ENCODE peak calls at places on chromosomes 6 and 20, in six cellular contexts. A is cerebellum; T is adipocyte; N is NCI-H460; O is stromal cell of bone marrow; P is activated CD4-positive, alpha-beta memory T cell treated with anti-CD3 and anti-CD28 coated beads for 36 hours. B is an unnamed sample.

GRCh38 chr6:160882741-160883340 is 108.7 kb upstream of the MAP3K4 start:
- DNase-seq in A (no peak), T (peak; percentile 32), N (no peak), O (peak; percentile 18), P (no peak), B (no peak)

GRCh38 chr6:1872649-1873131 is 263.0 kb downstream of the FOXC1 start:
- DNase-seq in A (no peak), T (peak; percentile 32), N (no peak), O (no peak), P (no peak), B (no peak)

GRCh38 chr6:29806387-29806786 is 21.2 kb upstream of the HLA-G start:
- DNase-seq in A (no peak), T (no peak), N (no peak), O (no peak), P (no peak), B (no peak)

GRCh38 chr6:56771189-56771588 is 128.5 kb upstream of the DST start:
- DNase-seq in A (no peak), T (peak; percentile 41), N (no peak), O (no peak), P (no peak), B (no peak)

GRCh38 chr20:14845199-14846160 is 508.1 kb upstream of the FLRT3 start:
- DNase-seq in A (no peak), T (peak; percentile 29), N (no peak), O (no peak), P (no peak), B (no peak)

GRCh38 chr20:23161968-23162696 is 76.0 kb upstream of the CD93 start:
- DNase-seq in A (no peak), T (no peak), N (no peak), O (no peak), P (no peak), B (no peak)

GRCh38 chr20:61871160-61871559 is 194.5 kb downstream of the TAF4 start:
- DNase-seq in A (no peak), T (no peak), N (no peak), O (no peak), P (no peak), B (no peak)

GRCh38 chr6:11008821-11009220 is 35.3 kb downstream of the ELOVL2 start:
- DNase-seq in A (no peak), T (peak; percentile 63), N (no peak), O (peak; percentile 36), P (no peak), B (no peak)

GRCh38 chr6:118810420-118811027 is 83.4 kb upstream of the ASF1A start:
- DNase-seq in A (no peak), T (no peak), N (no peak), O (no peak), P (peak; percentile 77), B (no peak)

GRCh38 chr6:116246089-116246488 is 7.8 kb downstream of the TSPYL4 start:
- DNase-seq in A (no peak), T (peak; percentile 76), N (no peak), O (no peak), P (no peak), B (no peak)

GRCh38 chr20:63295846-63296245 is 2.9 kb downstream of the COL20A1 start:
- DNase-seq in A (no peak), T (no peak), N (no peak), O (no peak), P (no peak), B (no peak)

GRCh38 chr6:351011-351866 is 40.3 kb upstream of the IRF4 start:
- DNase-seq in A (no peak), T (no peak), N (no peak), O (no peak), P (no peak), B (no peak)

GRCh38 chr6:53310751-53311585 is 37.8 kb downstream of the ELOVL5 start:
- DNase-seq in A (no peak), T (no peak), N (no peak), O (no peak), P (no peak), B (peak; percentile 77)

GRCh38 chr6:122832515-122833228 is 43.6 kb downstream of the SMPDL3A start:
- DNase-seq in A (no peak), T (no peak), N (no peak), O (no peak), P (no peak), B (no peak)

GRCh38 chr6:150302801-150303138 is 66.0 kb upstream of the IYD start:
- DNase-seq in A (peak; percentile 26), T (no peak), N (no peak), O (no peak), P (no peak), B (peak; percentile 26)

GRCh38 chr6:149202967-149203366 is 114.5 kb upstream of the TAB2 start:
- DNase-seq in A (no peak), T (no peak), N (no peak), O (no peak), P (no peak), B (no peak)

GRCh38 chr20:56626367-56627121 is 2.6 kb upstream of the TFAP2C start:
- DNase-seq in A (no peak), T (peak; percentile 30), N (no peak), O (no peak), P (peak; percentile 14), B (peak; percentile 11)

GRCh38 chr20:24497851-24498250 is 28.4 kb downstream of the SYNDIG1 start:
- DNase-seq in A (no peak), T (no peak), N (no peak), O (no peak), P (no peak), B (no peak)

GRCh38 chr6:83071023-83071422 is 3.6 kb downstream of the DOP1A start:
- DNase-seq in A (no peak), T (no peak), N (no peak), O (no peak), P (no peak), B (no peak)

GRCh38 chr6:119140471-119141165 is 62.2 kb upstream of the FAM184A start:
- DNase-seq in A (no peak), T (no peak), N (no peak), O (no peak), P (no peak), B (no peak)

GRCh38 chr6:163337958-163338357 is 76.6 kb upstream of the QKI start:
- DNase-seq in A (no peak), T (no peak), N (no peak), O (no peak), P (no peak), B (no peak)

GRCh38 chr20:38827770-38828281 is 22.3 kb downstream of the PPP1R16B start:
- DNase-seq in A (no peak), T (no peak), N (no peak), O (no peak), P (no peak), B (no peak)

GRCh38 chr20:32190608-32191415 is 16.7 kb downstream of the PLAGL2 start:
- DNase-seq in A (no peak), T (no peak), N (no peak), O (no peak), P (peak; percentile 68), B (no peak)

GRCh38 chr6:73452107-73452461 is at the start of gene CGAS:
- DNase-seq in A (peak; percentile 10), T (peak; percentile 75), N (no peak), O (peak; percentile 50), P (peak; percentile 91), B (no peak)

GRCh38 chr6:32837651-32838113 is 857 bp downstream of the TAP2 start:
- DNase-seq in A (no peak), T (no peak), N (no peak), O (no peak), P (peak; percentile 40), B (peak; percentile 15)

GRCh38 chr6:16168858-16169257 is 40.0 kb downstream of the MYLIP start:
- DNase-seq in A (no peak), T (peak; percentile 71), N (no peak), O (peak; percentile 30), P (no peak), B (peak; percentile 14)